ENCODE peak calls at places on chromosomes 2 and 18, in seven cellular contexts. W is AG04450, F is lower lobe of right lung, T is hepatocyte, D is coronary artery, Y is GM23338, L is pancreas. V is an unnamed sample.

GRCh38 chr2:102449370-102449974 is 23.6 kb upstream of the SLC9A4 start:
- DNase-seq in W (no peak), Y (peak), D (no peak), T (peak), L (no peak), F (no peak), V (no peak)

GRCh38 chr2:129827251-129827894 is 152.1 kb upstream of the RAB6C start:
- DNase-seq in F (no peak), Y (peak), T (peak), L (no peak), D (no peak), W (no peak), V (no peak)

GRCh38 chr2:238523158-238524110 is 96.7 kb downstream of the ASB1 start:
- DNase-seq in D (no peak), W (peak), F (no peak), Y (peak), T (peak), L (peak), V (no peak)

GRCh38 chr2:100891911-100892642 is 72.1 kb downstream of the NPAS2 start:
- DNase-seq in D (no peak), Y (no peak), F (no peak), T (no peak), L (no peak), W (no peak), V (no peak)

GRCh38 chr2:225458431-225459117 is 59.1 kb downstream of the NYAP2 start:
- DNase-seq in D (no peak), W (no peak), Y (no peak), L (no peak), T (no peak), F (no peak), V (no peak)

GRCh38 chr2:9895669-9896068 is 52.4 kb downstream of the TAF1B start:
- DNase-seq in Y (no peak), W (no peak), F (no peak), D (no peak), T (peak), L (no peak), V (no peak)

GRCh38 chr18:55186588-55186987 is 227.3 kb upstream of the CCDC68 start:
- DNase-seq in L (no peak), F (no peak), T (no peak), Y (no peak), W (no peak), D (no peak), V (no peak)

GRCh38 chr18:76686737-76687231 is 135.6 kb upstream of the ZNF236 start:
- DNase-seq in T (peak), Y (peak), D (no peak), L (no peak), W (peak), F (peak), V (peak)

GRCh38 chr2:172285010-172285621 is 142.3 kb upstream of the ITGA6 start:
- DNase-seq in F (no peak), W (peak), Y (peak), T (no peak), D (no peak), L (no peak), V (no peak)

GRCh38 chr18:13019301-13019700 is 28.1 kb downstream of the CEP192 start:
- DNase-seq in F (no peak), W (no peak), L (no peak), Y (no peak), D (no peak), T (no peak), V (no peak)

GRCh38 chr2:241701155-241701404 is 759 bp upstream of the ING5 start:
- DNase-seq in T (no peak), L (no peak), W (peak), F (no peak), D (no peak), Y (no peak), V (no peak)

GRCh38 chr2:189854152-189854551 is 69.9 kb downstream of the PMS1 start:
- DNase-seq in F (no peak), T (no peak), Y (no peak), L (no peak), D (no peak), W (no peak), V (no peak)

GRCh38 chr18:32530947-32531651 is 60.4 kb upstream of the GAREM1 start:
- DNase-seq in D (no peak), T (peak), Y (no peak), L (no peak), W (no peak), F (no peak), V (no peak)

GRCh38 chr2:150639383-150639782 is 151.9 kb upstream of the RND3 start:
- DNase-seq in W (no peak), T (no peak), Y (no peak), F (no peak), D (no peak), L (no peak), V (no peak)

GRCh38 chr2:234630676-234631350 is 133.9 kb upstream of the ARL4C start:
- DNase-seq in Y (peak), F (no peak), L (no peak), T (no peak), D (no peak), W (no peak), V (no peak)

GRCh38 chr2:85368921-85369320 is 14.4 kb downstream of the ELMOD3 start:
- DNase-seq in Y (no peak), T (no peak), W (no peak), F (no peak), D (no peak), L (no peak), V (peak)

GRCh38 chr2:10489842-10490555 is 41.9 kb upstream of the ODC1 start:
- DNase-seq in T (no peak), W (no peak), D (peak), L (no peak), Y (no peak), F (no peak), V (no peak)

GRCh38 chr2:48530033-48530804 is at the start of gene STON1:
- DNase-seq in L (peak), D (no peak), T (peak), F (peak), W (no peak), Y (peak), V (peak)

GRCh38 chr2:154375625-154376020 is 322.9 kb upstream of the KCNJ3 start:
- DNase-seq in D (no peak), Y (peak), T (peak), L (no peak), W (no peak), F (no peak), V (no peak)

GRCh38 chr2:173467751-173468150 is 113.1 kb downstream of the CDCA7 start:
- DNase-seq in W (no peak), L (no peak), F (no peak), T (no peak), Y (no peak), D (no peak), V (no peak)

GRCh38 chr2:47990503-47990902 is 84.2 kb upstream of the FBXO11 start:
- DNase-seq in W (no peak), F (no peak), D (no peak), T (no peak), Y (no peak), L (no peak), V (no peak)

GRCh38 chr2:146893500-146894041 is 951.3 kb upstream of the ACVR2A start:
- DNase-seq in F (no peak), Y (no peak), T (no peak), W (no peak), L (no peak), D (no peak), V (no peak)

GRCh38 chr2:3674446-3674845 is 16.4 kb downstream of the ALLC start:
- DNase-seq in L (no peak), W (no peak), Y (no peak), D (no peak), F (no peak), T (no peak), V (no peak)

GRCh38 chr2:239522002-239522739 is 121.4 kb upstream of the HDAC4 start:
- DNase-seq in W (no peak), L (no peak), Y (no peak), D (no peak), F (peak), T (peak), V (no peak)

GRCh38 chr2:172806426-172807008 is 70.9 kb downstream of the RAPGEF4 start:
- DNase-seq in D (no peak), L (no peak), W (peak), Y (peak), F (no peak), T (peak), V (no peak)

GRCh38 chr18:33051397-33051796 is 278.6 kb upstream of the KLHL14 start:
- DNase-seq in F (no peak), W (no peak), L (no peak), D (no peak), Y (no peak), T (peak), V (no peak)

GRCh38 chr2:85376291-85377065 is 21.9 kb downstream of the ELMOD3 start:
- DNase-seq in Y (no peak), W (peak), T (no peak), D (peak), F (no peak), L (no peak), V (peak)

GRCh38 chr18:33757037-33757436 is 179.0 kb downstream of the ASXL3 start:
- DNase-seq in L (no peak), D (no peak), F (no peak), W (no peak), Y (no peak), T (no peak), V (no peak)

GRCh38 chr2:25537526-25537925 is 135.9 kb downstream of the DTNB start:
- DNase-seq in F (no peak), Y (no peak), D (no peak), W (no peak), T (no peak), L (no peak), V (no peak)

GRCh38 chr18:22912835-22913234 is 20.3 kb upstream of the RBBP8 start:
- DNase-seq in L (no peak), W (no peak), D (no peak), T (no peak), F (no peak), Y (no peak), V (no peak)

GRCh38 chr2:101307503-101307902 is 998 bp downstream of the RNF149 start:
- DNase-seq in Y (no peak), L (no peak), W (no peak), F (no peak), T (no peak), D (no peak), V (no peak)

GRCh38 chr18:60067426-60068210 is 167.8 kb downstream of the PMAIP1 start:
- DNase-seq in D (no peak), Y (peak), F (no peak), T (no peak), W (no peak), L (no peak), V (no peak)

GRCh38 chr2:66814916-66815315 is 380.0 kb downstream of the MEIS1 start:
- DNase-seq in D (no peak), F (no peak), W (no peak), Y (no peak), T (no peak), L (no peak), V (no peak)

GRCh38 chr2:144505245-144505801 is 14.6 kb downstream of the ZEB2 start:
- DNase-seq in F (no peak), L (no peak), D (no peak), W (no peak), Y (no peak), T (no peak), V (peak)

GRCh38 chr18:47793609-47794008 is 136.8 kb downstream of the SMAD2 start:
- DNase-seq in L (no peak), Y (no peak), F (no peak), T (no peak), D (no peak), W (no peak), V (no peak)

GRCh38 chr2:12759248-12759647 is 42.5 kb downstream of the TRIB2 start:
- DNase-seq in D (no peak), L (no peak), F (no peak), W (peak), T (no peak), Y (no peak), V (no peak)

GRCh38 chr18:66511810-66512209 is 92.1 kb downstream of the CDH19 start:
- DNase-seq in D (no peak), L (no peak), Y (no peak), F (no peak), T (no peak), W (no peak), V (no peak)

GRCh38 chr2:45892757-45893156 is 241.3 kb downstream of the PRKCE start:
- DNase-seq in F (peak), T (no peak), L (no peak), W (no peak), D (no peak), Y (no peak), V (no peak)

GRCh38 chr2:120763516-120763915 is 27.8 kb downstream of the GLI2 start:
- DNase-seq in T (no peak), D (peak), F (peak), W (no peak), Y (no peak), L (no peak), V (no peak)

GRCh38 chr2:120765031-120765910 is 29.6 kb downstream of the GLI2 start:
- DNase-seq in T (no peak), F (peak), Y (no peak), D (no peak), W (no peak), L (peak), V (peak)

GRCh38 chr2:120763931-120764330 is 28.3 kb downstream of the GLI2 start:
- DNase-seq in D (peak), W (no peak), F (peak), L (no peak), T (no peak), Y (no peak), V (peak)

GRCh38 chr2:120765911-120766757 is 30.5 kb downstream of the GLI2 start:
- DNase-seq in T (peak), Y (peak), W (peak), D (peak), F (peak), L (peak), V (peak)

GRCh38 chr2:120764434-120764833 is 28.8 kb downstream of the GLI2 start:
- DNase-seq in D (peak), T (no peak), Y (no peak), L (no peak), W (no peak), F (peak), V (peak)
- H3K27ac ChIP-seq in D (peak), T (peak), Y (no peak), L (no peak), W (peak), F (no peak), V (no peak)

GRCh38 chr2:27956895-27957294 is 66.4 kb downstream of the BABAM2 start:
- DNase-seq in Y (no peak), F (no peak), L (no peak), W (no peak), D (no peak), T (peak), V (no peak)

GRCh38 chr2:27955762-27956161 is 65.2 kb downstream of the BABAM2 start:
- DNase-seq in Y (no peak), L (no peak), T (no peak), D (no peak), F (no peak), W (no peak), V (no peak)

GRCh38 chr2:27953077-27953476 is 62.5 kb downstream of the BABAM2 start:
- DNase-seq in T (no peak), L (no peak), F (no peak), Y (no peak), D (no peak), W (no peak), V (no peak)

GRCh38 chr2:27954261-27954673 is 63.7 kb downstream of the BABAM2 start:
- DNase-seq in T (peak), D (no peak), L (no peak), Y (no peak), F (no peak), W (no peak), V (no peak)

GRCh38 chr2:27954771-27955384 is 64.3 kb downstream of the BABAM2 start:
- DNase-seq in Y (no peak), L (no peak), F (no peak), D (peak), W (peak), T (peak), V (no peak)
- TF ChIP-seq CTCF in Y (peak), L (no peak), F (peak), D (no peak), W (peak), T (peak), V (peak)

GRCh38 chr2:55245411-55245810 is 12.9 kb downstream of the RPS27A start:
- DNase-seq in T (no peak), D (no peak), W (no peak), F (no peak), Y (no peak), L (no peak), V (no peak)
- H3K27ac ChIP-seq in T (no peak), D (no peak), W (no peak), F (no peak), Y (no peak), L (no peak), V (no peak)

GRCh38 chr2:208392300-208392699 is 14.3 kb upstream of the PTH2R start:
- DNase-seq in L (no peak), F (no peak), D (no peak), T (no peak), W (no peak), Y (peak), V (no peak)
- TF ChIP-seq CTCF in L (no peak), F (no peak), D (no peak), T (no peak), W (peak), Y (peak), V (no peak)

DNA sequence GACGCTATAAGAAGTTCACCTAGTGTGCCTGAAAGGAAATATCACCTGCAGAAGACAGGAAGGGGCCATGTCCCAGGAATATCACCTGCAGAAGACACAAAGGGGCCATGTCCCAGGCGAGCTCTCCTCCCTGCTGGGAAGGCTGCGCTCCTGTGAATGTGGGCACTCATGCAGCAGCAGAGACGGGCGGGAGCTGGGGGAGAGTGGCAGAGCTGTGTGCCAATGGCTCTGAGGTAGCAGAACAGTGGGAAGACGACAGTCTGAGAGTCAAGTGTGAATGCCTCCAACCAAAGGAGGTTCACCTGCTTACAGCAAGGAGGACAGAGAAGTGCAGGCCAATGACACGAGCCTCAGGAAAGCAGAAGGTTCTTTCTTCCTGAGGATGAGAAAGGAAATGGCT is 117.9 kb upstream of the SALL3 start:
- DNase-seq in W (no peak), Y (no peak), L (no peak), T (no peak), D (no peak), F (no peak), V (no peak)
- H3K27ac ChIP-seq in W (no peak), Y (no peak), L (no peak), T (no peak), D (no peak), F (no peak), V (no peak)

DNA sequence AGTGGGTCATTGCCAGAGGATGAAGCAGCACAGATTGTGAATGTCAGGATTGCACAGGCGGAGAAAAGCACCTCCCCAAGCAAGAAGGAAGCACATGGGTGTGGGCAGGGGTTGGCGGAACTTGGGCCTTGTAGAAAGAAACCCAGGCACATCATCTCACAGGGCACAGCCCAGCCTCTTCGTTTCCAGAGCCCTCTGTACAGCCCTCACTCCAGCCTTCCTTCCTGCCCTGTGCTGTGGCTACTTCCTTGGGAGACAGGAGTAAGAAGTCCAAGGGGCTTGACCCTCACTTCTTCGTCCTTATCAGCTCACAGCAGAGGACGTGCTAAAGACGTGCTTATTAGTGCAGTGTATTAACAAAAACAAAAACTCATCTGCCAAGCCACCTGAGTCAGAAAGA is 63.3 kb downstream of the TACR1 start:
- DNase-seq in T (no peak), L (no peak), F (no peak), D (no peak), Y (no peak), W (no peak), V (no peak)
- TF ChIP-seq CTCF in T (no peak), L (no peak), F (no peak), D (no peak), Y (no peak), W (no peak), V (no peak)

GRCh38 chr18:9817286-9817685 is 68.5 kb upstream of the TXNDC2 start:
- DNase-seq in D (no peak), L (no peak), F (no peak), W (no peak), Y (no peak), T (no peak), V (no peak)

GRCh38 chr18:9811978-9812377 is 73.8 kb upstream of the TXNDC2 start:
- DNase-seq in L (no peak), Y (peak), W (no peak), F (no peak), D (no peak), T (no peak), V (no peak)

GRCh38 chr18:9810994-9811393 is 74.8 kb upstream of the TXNDC2 start:
- DNase-seq in F (no peak), L (no peak), D (no peak), Y (peak), W (no peak), T (no peak), V (no peak)

GRCh38 chr18:9817725-9818422 is 67.9 kb upstream of the TXNDC2 start:
- DNase-seq in Y (no peak), F (no peak), T (no peak), D (no peak), W (no peak), L (no peak), V (no peak)

DNA sequence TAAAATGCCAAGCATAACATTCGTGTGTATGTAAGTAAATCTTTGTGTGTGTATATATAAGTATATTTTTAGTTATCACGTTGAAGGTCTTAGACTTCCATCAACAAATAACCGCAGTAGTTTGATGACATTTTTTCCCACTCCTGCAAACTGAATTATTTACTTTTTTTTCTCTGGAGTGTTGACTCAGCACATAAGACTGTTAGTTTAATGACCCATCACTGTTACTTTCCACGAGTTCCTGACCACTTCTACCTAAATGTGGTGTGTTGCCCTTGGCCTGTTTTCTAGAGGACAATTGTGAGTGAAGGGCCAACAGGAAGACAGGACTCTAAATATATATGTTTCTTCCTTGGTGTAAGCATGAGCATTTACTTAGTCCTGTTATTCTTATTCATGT is 71.3 kb upstream of the TXNDC2 start:
- DNase-seq in W (peak), D (no peak), F (no peak), T (no peak), Y (no peak), L (no peak), V (no peak)
- H3K27ac ChIP-seq in W (no peak), D (peak), F (no peak), T (no peak), Y (no peak), L (no peak), V (no peak)

GRCh38 chr18:45664824-45665763 is 49.8 kb downstream of the SLC14A2 start:
- DNase-seq in D (no peak), T (peak), Y (peak), L (no peak), W (no peak), F (no peak), V (no peak)
- TF ChIP-seq CTCF in D (peak), T (peak), Y (peak), L (peak), W (peak), F (peak), V (peak)

GRCh38 chr2:169080250-169081035 is 11.1 kb downstream of the DHRS9 start:
- DNase-seq in Y (no peak), D (no peak), L (no peak), W (no peak), T (no peak), F (no peak), V (no peak)
- H3K27ac ChIP-seq in Y (no peak), D (no peak), L (no peak), W (no peak), T (no peak), F (no peak), V (no peak)

V was measured in Peyer's patch.